ENCODE peak calls at places on chromosome 22, in six cellular contexts. A, R, V, U, C and T are unnamed samples.
A peak's percentile ranks its signal among the peaks of the same experiment; 100 is the strongest.

GRCh38 chr22:18966748-18967147 is 30.7 kb upstream of the PRODH start:
- DNase-seq in A (peak; percentile 56), R (peak; percentile 48), V (no peak), U (no peak), C (no peak), T (peak; percentile 44)

GRCh38 chr22:32686354-32686753 is 115.2 kb upstream of the TIMP3 start:
- DNase-seq in A (no peak), R (no peak), V (no peak), U (no peak), C (no peak), T (no peak)

GRCh38 chr22:29139965-29140782 is 65.5 kb upstream of the EMID1 start:
- DNase-seq in A (no peak), R (no peak), V (peak; percentile 2), U (peak; percentile 38), C (no peak), T (no peak)

GRCh38 chr22:24225044-24225601 is 19.8 kb downstream of the GGT5 start:
- DNase-seq in A (no peak), R (no peak), V (no peak), U (no peak), C (no peak), T (no peak)

GRCh38 chr22:41021039-41021654 is 70.0 kb downstream of the RBX1 start:
- DNase-seq in A (peak; percentile 65), R (no peak), V (peak; percentile 11), U (peak; percentile 4), C (no peak), T (no peak)

GRCh38 chr22:50612168-50612714 is 11.6 kb downstream of the MAPK8IP2 start:
- DNase-seq in A (no peak), R (no peak), V (no peak), U (no peak), C (no peak), T (no peak)

GRCh38 chr22:36386351-36386899 is 1.3 kb downstream of the MYH9 start:
- DNase-seq in A (no peak), R (peak; percentile 61), V (no peak), U (peak; percentile 44), C (peak; percentile 43), T (peak; percentile 55)

GRCh38 chr22:49894321-49895072 is 23.7 kb downstream of the ALG12 start:
- DNase-seq in A (no peak), R (no peak), V (no peak), U (no peak), C (no peak), T (no peak)

GRCh38 chr22:29016067-29016938 is 45.3 kb downstream of the C22orf31 start:
- DNase-seq in A (no peak), R (no peak), V (no peak), U (no peak), C (no peak), T (peak; percentile 65)

GRCh38 chr22:48068323-48068722 is 1305.9 kb downstream of the TBC1D22A start:
- DNase-seq in A (peak; percentile 35), R (no peak), V (no peak), U (no peak), C (no peak), T (no peak)

GRCh38 chr22:33315954-33316353 is 257.8 kb upstream of the SYN3 start:
- DNase-seq in A (no peak), R (no peak), V (no peak), U (no peak), C (no peak), T (no peak)

GRCh38 chr22:22366478-22366988 is 121.9 kb downstream of the VPREB1 start:
- DNase-seq in A (no peak), R (no peak), V (no peak), U (no peak), C (no peak), T (no peak)

GRCh38 chr22:49261616-49262015 is 566.1 kb downstream of the BRD1 start:
- DNase-seq in A (no peak), R (no peak), V (no peak), U (no peak), C (no peak), T (no peak)

GRCh38 chr22:22479999-22480532 is 28.5 kb downstream of the ZNF280B start:
- DNase-seq in A (no peak), R (no peak), V (no peak), U (no peak), C (no peak), T (no peak)

GRCh38 chr22:31137721-31138120 is 2.6 kb downstream of the PLA2G3 start:
- DNase-seq in A (no peak), R (no peak), V (no peak), U (no peak), C (no peak), T (no peak)

GRCh38 chr22:31891366-31892079 is 52.8 kb upstream of the YWHAH start:
- DNase-seq in A (no peak), R (no peak), V (no peak), U (no peak), C (no peak), T (no peak)

GRCh38 chr22:26770624-26771023 is 113.2 kb downstream of the MIAT start:
- DNase-seq in A (no peak), R (no peak), V (no peak), U (no peak), C (no peak), T (no peak)

GRCh38 chr22:50683994-50684371 is 11.4 kb downstream of the SHANK3 start:
- DNase-seq in A (no peak), R (peak; percentile 9), V (no peak), U (no peak), C (no peak), T (no peak)

GRCh38 chr22:31177420-31178162 is 17.6 kb downstream of the RNF185 start:
- DNase-seq in A (no peak), R (no peak), V (no peak), U (peak; percentile 78), C (peak; percentile 25), T (no peak)

GRCh38 chr22:27474711-27475547 is 326.6 kb downstream of the MN1 start:
- DNase-seq in A (peak; percentile 79), R (peak; percentile 24), V (no peak), U (peak; percentile 73), C (peak; percentile 68), T (no peak)

GRCh38 chr22:48475661-48476345 is 1351.9 kb downstream of the BRD1 start:
- DNase-seq in A (no peak), R (no peak), V (no peak), U (no peak), C (no peak), T (peak; percentile 56)

GRCh38 chr22:34973926-34974325 is 92.0 kb upstream of the ISX start:
- DNase-seq in A (no peak), R (no peak), V (no peak), U (no peak), C (no peak), T (no peak)

GRCh38 chr22:35450824-35451541 is 51.0 kb downstream of the MCM5 start:
- DNase-seq in A (no peak), R (no peak), V (no peak), U (no peak), C (no peak), T (no peak)

GRCh38 chr22:35749808-35750207 is 32.1 kb downstream of the APOL5 start:
- DNase-seq in A (no peak), R (no peak), V (no peak), U (no peak), C (no peak), T (no peak)

GRCh38 chr22:36086170-36086490 is 57.5 kb upstream of the RBFOX2 start:
- DNase-seq in A (peak; percentile 48), R (no peak), V (no peak), U (no peak), C (peak; percentile 48), T (no peak)

GRCh38 chr22:50057292-50057867 is 718 bp downstream of the TTLL8 start:
- DNase-seq in A (no peak), R (no peak), V (no peak), U (no peak), C (no peak), T (no peak)

GRCh38 chr22:21866821-21867527 is 471 bp downstream of the MAPK1 start:
- DNase-seq in A (peak; percentile 68), R (peak; percentile 24), V (no peak), U (no peak), C (peak; percentile 5), T (peak; percentile 65)

GRCh38 chr22:36383110-36383581 is 4.6 kb downstream of the MYH9 start:
- DNase-seq in A (no peak), R (no peak), V (no peak), U (no peak), C (no peak), T (no peak)

GRCh38 chr22:38215156-38216038 is 13.6 kb downstream of the MAFF start:
- DNase-seq in A (no peak), R (no peak), V (no peak), U (no peak), C (no peak), T (no peak)
- TF ChIP-seq POLR2A in A (no peak), R (no peak), V (no peak), U (no peak), C (no peak), T (no peak)

GRCh38 chr22:46150615-46151423 is 493 bp downstream of the PPARA start:
- DNase-seq in A (peak; percentile 76), R (peak; percentile 56), V (peak; percentile 50), U (peak; percentile 23), C (no peak), T (peak; percentile 62)
- TF ChIP-seq POLR2A in A (no peak), R (no peak), V (no peak), U (no peak), C (no peak), T (no peak)

DNA sequence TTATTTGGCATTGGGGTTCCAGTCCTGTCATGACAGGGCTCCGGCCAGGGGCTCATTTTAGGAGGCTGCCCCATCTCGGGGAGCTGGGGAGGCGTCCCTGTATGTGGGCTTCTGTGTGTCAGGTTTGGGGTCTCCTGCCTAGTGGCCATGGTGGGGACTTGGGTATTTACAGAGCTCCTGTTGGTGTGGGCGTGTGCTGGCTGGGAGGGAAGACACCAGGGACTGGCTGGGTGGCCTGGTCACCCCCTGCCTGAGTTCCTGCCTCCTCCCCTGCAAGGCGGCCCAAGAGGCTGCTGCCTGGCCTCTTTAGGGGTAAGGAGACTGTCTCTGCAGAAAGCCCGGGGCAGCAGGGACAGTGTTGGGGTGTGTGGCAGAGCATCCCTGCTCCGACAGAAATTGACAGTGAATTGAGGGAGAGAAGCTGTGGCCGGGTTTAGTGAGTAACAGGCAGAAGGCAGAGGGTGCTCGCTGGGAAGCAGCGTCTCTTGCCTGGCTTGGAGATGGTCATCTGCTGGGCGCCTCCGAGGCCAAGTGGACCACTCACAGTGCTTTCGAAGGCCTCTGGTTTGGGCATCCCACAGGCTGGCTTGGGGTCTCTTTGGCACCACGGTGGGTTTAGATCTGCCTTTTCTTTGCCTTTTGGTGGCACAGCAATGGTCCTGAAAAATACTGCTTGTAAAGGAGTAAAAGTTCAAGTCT is 40.3 kb upstream of the GRAMD4 start:
- DNase-seq in A (peak; percentile 56), R (no peak), V (peak; percentile 8), U (no peak), C (no peak), T (peak; percentile 41)
- TF ChIP-seq POLR2A in A (no peak), R (no peak), V (no peak), U (no peak), C (no peak), T (no peak)

DNA sequence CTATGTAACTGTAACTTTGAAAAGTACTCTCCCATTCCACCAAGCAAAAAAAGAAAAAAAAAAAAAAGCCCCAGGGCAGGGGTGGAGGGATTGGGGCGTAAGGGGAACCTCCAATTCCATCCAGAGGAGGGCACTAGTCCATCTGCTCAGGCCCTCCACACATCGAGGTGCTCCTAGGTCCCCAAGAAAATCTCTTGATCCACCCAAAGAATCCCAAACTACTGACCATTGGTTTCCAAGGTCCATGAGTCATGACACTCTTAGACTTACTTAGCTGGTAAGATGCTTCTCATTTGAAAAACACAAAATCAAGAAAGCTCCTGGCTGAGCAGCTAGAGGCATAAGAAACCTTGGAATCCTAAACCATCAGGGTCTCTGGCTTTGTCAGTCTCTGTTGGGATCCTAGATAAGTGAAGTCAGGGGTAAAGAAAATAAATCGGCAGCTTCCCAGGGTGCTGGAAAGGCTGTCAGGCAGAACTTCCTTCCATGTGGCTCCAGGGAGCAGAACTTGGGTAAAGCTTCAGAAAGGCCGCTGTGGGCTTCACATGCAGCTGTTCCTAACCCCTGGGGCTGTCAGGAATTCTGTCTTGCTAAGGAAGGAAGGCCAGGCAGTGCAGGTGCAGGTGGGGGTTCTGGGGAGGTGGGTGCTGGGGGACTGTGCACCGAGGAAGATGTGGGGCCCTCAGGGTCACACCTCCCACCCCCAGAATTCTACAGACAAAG is 49.4 kb upstream of the ADA2 start:
- DNase-seq in A (no peak), R (no peak), V (no peak), U (no peak), C (no peak), T (no peak)
- TF ChIP-seq POLR2A in A (no peak), R (no peak), V (no peak), U (no peak), C (no peak), T (no peak)